ENCODE peak calls at places on chromosomes 2 and 18, in ten cellular contexts. H is body of pancreas; T is psoas muscle; A is Peyer's patch; F is tibial nerve; K is HCT116; C is heart left ventricle; G is AG04450; V is lower lobe of right lung; B is CD8-positive, alpha-beta T cell. J is an unnamed sample.

GRCh38 chr18:55634545-55634944 is 46.6 kb upstream of the TCF4 start:
- DNase-seq in F (no peak), C (no peak), A (no peak), T (no peak), V (no peak), K (no peak), B (no peak), G (peak; percentile 32), H (no peak), J (no peak)

GRCh38 chr2:150376627-150377335 is 110.7 kb downstream of the RND3 start:
- DNase-seq in K (no peak), A (no peak), B (no peak), H (no peak), G (no peak), F (peak; percentile 25), T (peak; percentile 18), C (no peak), V (no peak), J (no peak)

GRCh38 chr2:124975224-124975623 is 950.1 kb downstream of the CNTNAP5 start:
- DNase-seq in B (no peak), A (no peak), K (no peak), F (no peak), G (no peak), H (no peak), C (no peak), T (no peak), V (no peak), J (no peak)

GRCh38 chr2:71882949-71883472 is 264.7 kb downstream of the CYP26B1 start:
- DNase-seq in K (peak; percentile 21), G (peak; percentile 72), F (peak; percentile 88), A (no peak), T (peak; percentile 93), C (peak; percentile 87), B (no peak), H (peak; percentile 73), V (peak; percentile 71), J (no peak)

GRCh38 chr18:5972298-5972697 is 77.0 kb upstream of the TMEM200C start:
- DNase-seq in T (no peak), B (no peak), V (no peak), A (no peak), C (no peak), F (no peak), K (no peak), G (no peak), H (no peak), J (no peak)

GRCh38 chr18:46447323-46447722 is 209.7 kb downstream of the LOXHD1 start:
- DNase-seq in K (no peak), H (no peak), T (no peak), G (no peak), A (no peak), F (no peak), B (no peak), V (no peak), C (no peak), J (no peak)

GRCh38 chr2:237600205-237600846 is 9.8 kb upstream of the RAB17 start:
- DNase-seq in G (no peak), T (peak; percentile 64), A (no peak), F (no peak), K (no peak), H (peak; percentile 28), C (no peak), V (no peak), B (no peak), J (no peak)

GRCh38 chr18:23540867-23541266 is 37.6 kb downstream of the RMC1 start:
- DNase-seq in B (no peak), H (no peak), C (no peak), K (no peak), F (no peak), T (no peak), G (no peak), V (no peak), A (no peak), J (no peak)

GRCh38 chr18:49061239-49061905 is 110.6 kb upstream of the SMAD7 start:
- DNase-seq in K (no peak), A (no peak), B (no peak), G (no peak), H (no peak), C (no peak), T (no peak), F (no peak), V (no peak), J (no peak)

GRCh38 chr2:2010266-2010665 is 266.0 kb upstream of the PXDN start:
- DNase-seq in G (no peak), A (no peak), H (no peak), B (no peak), C (no peak), K (no peak), F (no peak), V (no peak), T (no peak), J (no peak)

GRCh38 chr2:74332550-74333174 is 10.6 kb downstream of the SLC4A5 start:
- DNase-seq in H (no peak), A (no peak), T (no peak), F (no peak), B (no peak), V (no peak), G (no peak), K (no peak), C (no peak), J (no peak)

GRCh38 chr2:207256026-207256425 is 90.3 kb upstream of the KLF7 start:
- DNase-seq in G (no peak), C (no peak), F (no peak), B (no peak), T (no peak), V (no peak), A (no peak), H (no peak), K (no peak), J (no peak)

GRCh38 chr2:134276381-134277172 is 22.7 kb downstream of the MGAT5 start:
- DNase-seq in T (no peak), B (no peak), V (no peak), K (no peak), F (no peak), H (no peak), C (no peak), A (no peak), G (no peak), J (no peak)

GRCh38 chr2:95034221-95034620 is 8.7 kb downstream of the MAL start:
- DNase-seq in K (no peak), F (no peak), B (no peak), V (no peak), C (no peak), A (no peak), G (no peak), H (no peak), T (no peak), J (no peak)
- H3K9me3 ChIP-seq in K (no peaks in the 10 kb centered on the region), F (no peaks in the 10 kb centered on the region), B (no peaks in the 10 kb centered on the region), V (no peaks in the 10 kb centered on the region), C (no peaks in the 10 kb centered on the region), A (no peaks in the 10 kb centered on the region), G (peaks cover 14% of the 10 kb centered on the region), H (no peaks in the 10 kb centered on the region), T (no peaks in the 10 kb centered on the region), J (no peaks in the 10 kb centered on the region)

GRCh38 chr18:52992041-52992440 is 652.0 kb downstream of the DCC start:
- DNase-seq in V (no peak), A (no peak), G (no peak), K (no peak), B (no peak), C (no peak), T (no peak), F (no peak), H (no peak), J (peak; percentile 18)
- H3K4me3 ChIP-seq in V (no peak overlapping the region), A (no peak overlapping the region), G (no peak overlapping the region), K (no peak overlapping the region), B (no peak overlapping the region), C (no peak overlapping the region), T (no peak overlapping the region), F (no peak overlapping the region), H (no peak overlapping the region), J (no peak overlapping the region)

GRCh38 chr2:89763581-89764485 is 1072.4 kb downstream of the RPIA start:
- DNase-seq in T (peak; percentile 15), V (peak; percentile 47), C (peak; percentile 57), B (no peak), A (peak; percentile 51), K (no peak), F (peak; percentile 11), H (no peak), G (no peak), J (no peak)

GRCh38 chr2:89767581-89768435 is 1076.3 kb downstream of the RPIA start:
- DNase-seq in A (peak; percentile 51), K (no peak), T (no peak), C (peak; percentile 74), V (peak; percentile 43), B (no peak), H (peak; percentile 36), F (peak; percentile 10), G (no peak), J (no peak)

GRCh38 chr2:89763254-89763580 is 1071.7 kb downstream of the RPIA start:
- DNase-seq in H (no peak), A (peak; percentile 48), K (no peak), G (no peak), T (peak; percentile 15), F (no peak), B (no peak), C (peak; percentile 70), V (peak; percentile 49), J (peak; percentile 77)
- H3K9me3 ChIP-seq in H (no peaks in the 10 kb centered on the region), A (no peaks in the 10 kb centered on the region), K (no peaks in the 10 kb centered on the region), G (peaks cover 62% of the 10 kb centered on the region), T (no peaks in the 10 kb centered on the region), F (peaks cover 57% of the 10 kb centered on the region), B (no peaks in the 10 kb centered on the region), C (no peaks in the 10 kb centered on the region), V (no peaks in the 10 kb centered on the region), J (no peaks in the 10 kb centered on the region)

GRCh38 chr2:64860936-64861335 is 128.3 kb upstream of the SLC1A4 start:
- DNase-seq in B (no peak), F (no peak), K (no peak), G (no peak), A (no peak), C (no peak), T (no peak), H (no peak), V (no peak), J (no peak)

GRCh38 chr2:64859208-64860161 is 129.7 kb upstream of the SLC1A4 start:
- DNase-seq in C (peak; percentile 93), T (peak; percentile 92), B (no peak), H (peak; percentile 94), A (peak; percentile 92), F (peak; percentile 79), V (peak; percentile 94), G (peak; percentile 78), K (peak; percentile 63), J (no peak)

GRCh38 chr2:64857581-64858471 is 131.4 kb upstream of the SLC1A4 start:
- DNase-seq in G (no peak), B (no peak), F (no peak), C (peak; percentile 80), V (no peak), A (no peak), K (no peak), H (peak; percentile 24), T (peak; percentile 64), J (no peak)

GRCh38 chr2:64860321-64860751 is 128.9 kb upstream of the SLC1A4 start:
- DNase-seq in B (no peak), K (no peak), V (no peak), A (no peak), F (no peak), C (no peak), G (no peak), T (no peak), H (no peak), J (no peak)

DNA sequence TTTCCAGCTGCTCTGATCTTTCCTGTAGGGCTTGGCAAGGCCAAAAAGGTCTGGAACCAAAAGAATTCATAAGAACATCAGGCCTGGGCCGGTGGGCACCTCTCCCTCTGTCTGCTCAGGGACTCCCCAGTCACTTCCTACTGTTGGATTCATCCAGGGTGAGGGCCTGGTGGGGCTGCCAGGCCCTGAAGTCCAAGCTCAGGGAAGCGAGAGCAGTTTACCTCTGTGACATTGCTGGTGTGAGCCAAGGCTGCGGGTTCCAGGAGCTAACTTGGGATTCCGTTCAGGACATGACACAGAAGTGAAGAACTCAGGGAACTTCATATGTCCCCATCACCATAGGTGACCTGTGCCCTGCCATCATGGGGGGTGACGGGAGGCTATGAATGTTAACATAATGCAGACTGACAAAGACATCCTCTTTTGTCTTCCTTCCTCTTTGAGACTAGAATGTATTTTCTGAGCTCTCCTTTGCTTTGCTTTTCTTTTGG is 130.6 kb upstream of the SLC1A4 start:
- DNase-seq in F (no peak), H (no peak), B (no peak), V (no peak), A (no peak), G (no peak), K (no peak), T (no peak), C (no peak), J (no peak)
- H3K4me3 ChIP-seq in F (no peak overlapping the region), H (no peak overlapping the region), B (no peak overlapping the region), V (peak overlapping the region; percentile 51), A (no peak overlapping the region), G (no peak overlapping the region), K (peak overlapping the region; percentile 47), T (peak overlapping the region; percentile 65), C (peak overlapping the region; percentile 61), J (peak overlapping the region; percentile 30)

J was measured in NT2/D1.